ENCODE peak calls at places on chromosomes 16 and 17, in six cellular contexts. Y, E, I, Q, B and T are unnamed samples.

GRCh38 chr16:24764916-24765315 is 35.5 kb downstream of the TNRC6A start:
- DNase-seq in E (no peak), Q (no peak), Y (no peak), I (no peak), B (no peak), T (no peak)

GRCh38 chr17:15236281-15237105 is 28.6 kb downstream of the PMP22 start:
- DNase-seq in Q (no peak), Y (no peak), E (peak), I (no peak), B (no peak), T (no peak)

GRCh38 chr17:58120195-58120822 is 27.9 kb upstream of the OR4D1 start:
- DNase-seq in I (peak), E (peak), Q (no peak), B (peak), Y (peak), T (no peak)

GRCh38 chr16:81463296-81463890 is 18.8 kb downstream of the CMIP start:
- DNase-seq in E (no peak), Y (no peak), B (no peak), I (no peak), Q (no peak), T (no peak)

GRCh38 chr17:72150632-72151460 is 30.0 kb downstream of the SOX9 start:
- DNase-seq in B (no peak), Q (no peak), E (no peak), Y (no peak), I (no peak), T (peak)

GRCh38 chr17:65228734-65229390 is 91.7 kb downstream of the RGS9 start:
- DNase-seq in E (peak), Q (no peak), I (peak), B (peak), Y (peak), T (no peak)

GRCh38 chr17:50703162-50703561 is 4.6 kb downstream of the ANKRD40 start:
- DNase-seq in Q (no peak), B (no peak), Y (no peak), E (no peak), I (no peak), T (no peak)

GRCh38 chr17:75242461-75243042 is 18.9 kb downstream of the GGA3 start:
- DNase-seq in I (peak), E (no peak), Q (no peak), Y (no peak), B (no peak), T (no peak)

GRCh38 chr16:11259288-11259621 is 3.3 kb upstream of the SOCS1 start:
- DNase-seq in Q (no peak), B (no peak), Y (no peak), E (no peak), I (no peak), T (no peak)

GRCh38 chr16:80210787-80211186 is 330.0 kb upstream of the DYNLRB2 start:
- DNase-seq in I (no peak), B (no peak), Q (no peak), E (no peak), Y (no peak), T (no peak)